ENCODE peak calls at places on chromosomes 16 and 17, in five cellular contexts. V is pancreas, I is right atrium auricular region, U is fibroblast of lung, K is heart right ventricle. O is an unnamed sample.
A peak's percentile ranks its signal among the peaks of the same experiment; 100 is the strongest.

GRCh38 chr17:17613708-17614114 is 22.2 kb upstream of the PEMT start:
- DNase-seq in V (peak; percentile 31), I (peak; percentile 67), U (peak; percentile 78), K (no peak), O (no peak)

GRCh38 chr17:10606110-10606509 is 51.0 kb downstream of the MYH3 start:
- DNase-seq in V (no peak), I (no peak), U (no peak), K (no peak), O (no peak)

GRCh38 chr17:5049314-5049819 is 14.1 kb upstream of the SLC52A1 start:
- DNase-seq in V (no peak), I (no peak), U (no peak), K (no peak), O (no peak)

GRCh38 chr17:82503094-82503727 is 16.3 kb upstream of the FOXK2 start:
- DNase-seq in V (no peak), I (no peak), U (no peak), K (no peak), O (no peak)

GRCh38 chr17:72467841-72468653 is 347.2 kb downstream of the SOX9 start:
- DNase-seq in V (no peak), I (peak; percentile 72), U (peak; percentile 56), K (peak; percentile 26), O (peak; percentile 92)

GRCh38 chr16:69563605-69564580 is 1.9 kb upstream of the NFAT5 start:
- DNase-seq in V (no peak), I (no peak), U (peak; percentile 17), K (no peak), O (no peak)

GRCh38 chr16:67445441-67445912 is 14.6 kb downstream of the HSD11B2 start:
- DNase-seq in V (no peak), I (no peak), U (no peak), K (peak; percentile 67), O (no peak)

GRCh38 chr17:74227271-74227670 is 13.9 kb downstream of the TTYH2 start:
- DNase-seq in V (no peak), I (no peak), U (no peak), K (no peak), O (no peak)

GRCh38 chr16:9039208-9039607 is 52.2 kb upstream of the HAPSTR1 start:
- DNase-seq in V (no peak), I (no peak), U (peak; percentile 41), K (no peak), O (no peak)

GRCh38 chr16:87407511-87408112 is 15.5 kb downstream of the MAP1LC3B start:
- DNase-seq in V (no peak), I (peak; percentile 71), U (no peak), K (peak; percentile 51), O (no peak)

GRCh38 chr17:8753976-8754440 is 4.3 kb downstream of the SPDYE4 start:
- DNase-seq in V (no peak), I (no peak), U (peak; percentile 7), K (no peak), O (no peak)

GRCh38 chr17:81553616-81554181 is 1.5 kb upstream of the FAAP100 start:
- DNase-seq in V (no peak), I (no peak), U (peak; percentile 94), K (no peak), O (peak; percentile 53)

GRCh38 chr16:79498928-79499327 is 101.6 kb downstream of the MAF start:
- DNase-seq in V (no peak), I (no peak), U (no peak), K (no peak), O (no peak)

GRCh38 chr17:68290268-68290954 is 516 bp downstream of the SLC16A6 start:
- DNase-seq in V (no peak), I (no peak), U (no peak), K (peak; percentile 34), O (no peak)

GRCh38 chr16:85865-86264 is 7.8 kb downstream of the MPG start:
- DNase-seq in V (no peak), I (no peak), U (no peak), K (no peak), O (no peak)

GRCh38 chr17:34858941-34859562 is 102.2 kb downstream of the CCT6B start:
- DNase-seq in V (no peak), I (no peak), U (no peak), K (no peak), O (no peak)

GRCh38 chr16:87846705-87847466 is 22.4 kb downstream of the SLC7A5 start:
- DNase-seq in V (no peak), I (no peak), U (no peak), K (no peak), O (no peak)

GRCh38 chr17:80903041-80903611 is 88.5 kb upstream of the CHMP6 start:
- DNase-seq in V (no peak), I (no peak), U (no peak), K (no peak), O (no peak)

GRCh38 chr16:87723224-87723619 is 42.6 kb downstream of the KLHDC4 start:
- DNase-seq in V (no peak), I (peak; percentile 70), U (peak; percentile 88), K (peak; percentile 50), O (no peak)

DNA sequence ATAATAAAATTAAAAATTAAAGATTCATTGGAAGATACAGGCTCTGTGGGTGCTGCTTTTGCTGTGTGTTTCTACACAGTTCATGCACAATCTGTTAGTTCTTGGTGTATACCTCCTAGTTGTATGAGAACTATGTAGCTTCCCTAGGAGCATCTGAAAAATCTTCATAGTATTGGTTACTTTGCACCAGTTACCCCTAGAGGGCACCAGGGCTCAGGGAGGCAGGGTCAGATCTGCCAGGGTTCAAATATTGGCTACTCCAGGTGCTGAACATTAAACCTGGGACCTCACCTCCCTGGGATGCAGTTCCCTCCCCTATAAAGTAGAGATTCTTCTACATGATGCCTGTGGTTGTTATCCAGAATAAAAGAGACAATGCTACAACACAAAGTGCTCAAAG is 583.0 kb upstream of the CDH11 start:
- DNase-seq in V (no peak), I (no peak), U (no peak), K (no peak), O (no peak)
- TF ChIP-seq CTCF in V (no peak), I (no peak), U (peak; percentile 39), K (no peak), O (peak; percentile 68)

GRCh38 chr17:64331946-64332493 is 58.6 kb downstream of the PECAM1 start:
- DNase-seq in V (no peak), I (peak; percentile 88), U (peak; percentile 45), K (peak; percentile 52), O (no peak)
- H3K27ac ChIP-seq in V (no peak overlapping the region), I (peak overlapping the region; percentile 85), U (no peak overlapping the region), K (peak overlapping the region; percentile 66), O (no peak overlapping the region)

DNA sequence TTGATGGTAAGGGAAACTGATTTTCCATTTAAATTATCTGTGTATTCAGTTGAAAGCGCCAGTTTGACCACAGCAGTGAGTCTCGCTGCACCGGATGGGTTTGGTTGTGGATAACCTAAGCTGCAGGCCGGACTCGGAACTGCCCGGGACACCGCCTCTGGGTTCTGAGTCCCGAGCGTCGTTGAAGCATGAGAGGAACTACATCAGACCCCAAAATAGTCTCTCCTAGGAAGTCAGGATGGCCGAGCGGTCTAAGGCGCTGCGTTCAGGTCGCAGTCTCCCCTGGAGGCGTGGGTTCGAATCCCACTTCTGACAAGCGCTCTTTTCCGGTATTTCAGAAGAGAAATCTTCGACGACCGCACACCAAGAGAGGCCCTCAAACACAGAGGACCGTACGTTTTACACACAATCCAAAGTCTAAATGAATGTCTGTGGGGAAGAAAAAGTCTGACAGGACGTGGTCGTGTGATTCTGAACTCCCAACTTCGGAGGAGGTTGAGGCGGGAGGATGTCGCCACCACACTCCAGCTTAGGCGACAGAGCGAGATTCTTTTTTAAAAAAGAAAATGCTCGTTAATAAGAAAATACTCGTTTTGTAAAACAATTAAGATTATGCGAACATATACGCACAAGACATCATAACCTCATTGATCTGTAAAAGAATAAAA is 15.4 kb upstream of the PLLP start:
- DNase-seq in V (peak; percentile 81), I (peak; percentile 96), U (peak; percentile 98), K (peak; percentile 84), O (peak; percentile 95)
- TF ChIP-seq CTCF in V (no peak), I (no peak), U (no peak), K (peak; percentile 47), O (no peak)

GRCh38 chr17:63840591-63841349 is 1.7 kb downstream of the SMARCD2 start:
- DNase-seq in V (peak; percentile 29), I (no peak), U (peak; percentile 33), K (peak; percentile 39), O (no peak)
- H3K27ac ChIP-seq in V (peak overlapping the region; percentile 70), I (peak overlapping the region; percentile 95), U (peak overlapping the region; percentile 75), K (peak overlapping the region; percentile 87), O (peak overlapping the region; percentile 80)

GRCh38 chr16:80619824-80620223 is 79.0 kb downstream of the DYNLRB2 start:
- DNase-seq in V (no peak), I (no peak), U (no peak), K (no peak), O (no peak)

GRCh38 chr16:80616362-80616761 is 75.6 kb downstream of the DYNLRB2 start:
- DNase-seq in V (no peak), I (no peak), U (no peak), K (no peak), O (no peak)

GRCh38 chr16:80620656-80621605 is 80.1 kb downstream of the DYNLRB2 start:
- DNase-seq in V (no peak), I (no peak), U (no peak), K (no peak), O (no peak)

GRCh38 chr16:80622007-80622406 is 81.2 kb downstream of the DYNLRB2 start:
- DNase-seq in V (no peak), I (no peak), U (no peak), K (no peak), O (no peak)

GRCh38 chr16:80618862-80619648 is 78.3 kb downstream of the DYNLRB2 start:
- DNase-seq in V (no peak), I (no peak), U (no peak), K (no peak), O (no peak)
- TF ChIP-seq CTCF in V (no peak), I (no peak), U (no peak), K (no peak), O (no peak)

O was measured in keratinocyte.